ENCODE peak calls at places on chromosome 19, in six cellular contexts. B, S, F, H, U and J are unnamed samples.

GRCh38 chr19:8610041-8610927 is at the start of gene ADAMTS10:
- DNase-seq in B (peak; percentile 58), S (peak; percentile 43), F (no peak), H (peak; percentile 72), U (no peak), J (no peak)

GRCh38 chr19:46022431-46023310 is at the start of gene PGLYRP1:
- DNase-seq in B (no peak), S (no peak), F (no peak), H (peak; percentile 86), U (no peak), J (no peak)

GRCh38 chr19:46813570-46814358 is 25.4 kb upstream of the SLC1A5 start:
- DNase-seq in B (peak; percentile 66), S (no peak), F (peak; percentile 65), H (peak; percentile 84), U (no peak), J (no peak)

GRCh38 chr19:38919837-38920528 is 8.0 kb upstream of the CCER2 start:
- DNase-seq in B (no peak), S (no peak), F (no peak), H (no peak), U (no peak), J (no peak)

GRCh38 chr19:5407356-5407755 is 47.9 kb upstream of the ZNRF4 start:
- DNase-seq in B (no peak), S (no peak), F (no peak), H (no peak), U (no peak), J (no peak)

GRCh38 chr19:17332677-17333581 is 1.7 kb downstream of the ANO8 start:
- DNase-seq in B (no peak), S (no peak), F (no peak), H (no peak), U (no peak), J (peak; percentile 18)

GRCh38 chr19:39082167-39082566 is 2.0 kb upstream of the ACP7 start:
- DNase-seq in B (no peak), S (no peak), F (no peak), H (no peak), U (no peak), J (no peak)

GRCh38 chr19:3801412-3802096 is 15.4 kb upstream of the MATK start:
- DNase-seq in B (peak; percentile 52), S (peak; percentile 48), F (peak; percentile 46), H (peak; percentile 85), U (no peak), J (no peak)

GRCh38 chr19:737591-738093 is 13.3 kb upstream of the MISP start:
- DNase-seq in B (no peak), S (peak; percentile 56), F (no peak), H (peak; percentile 82), U (no peak), J (no peak)

GRCh38 chr19:5031231-5032100 is 62.6 kb downstream of the KDM4B start:
- DNase-seq in B (peak; percentile 78), S (peak; percentile 77), F (peak; percentile 80), H (peak; percentile 94), U (peak; percentile 29), J (peak; percentile 18)

GRCh38 chr19:56764296-56764695 is 76.2 kb downstream of the PEG3 start:
- DNase-seq in B (no peak), S (no peak), F (no peak), H (no peak), U (no peak), J (no peak)

GRCh38 chr19:5913739-5914357 is at the start of gene CAPS:
- DNase-seq in B (peak; percentile 54), S (no peak), F (no peak), H (peak; percentile 86), U (no peak), J (no peak)

GRCh38 chr19:20863176-20863575 is 59.9 kb upstream of the ZNF85 start:
- DNase-seq in B (no peak), S (no peak), F (no peak), H (no peak), U (no peak), J (no peak)

GRCh38 chr19:41808663-41809566 is 12.5 kb downstream of the CEACAM3 start:
- DNase-seq in B (peak; percentile 30), S (no peak), F (peak; percentile 11), H (peak; percentile 81), U (no peak), J (peak; percentile 29)

GRCh38 chr19:51091895-51092873 is 9.5 kb upstream of the KLK14 start:
- DNase-seq in B (no peak), S (no peak), F (no peak), H (no peak), U (no peak), J (no peak)

GRCh38 chr19:3372413-3372812 is 6.0 kb downstream of the NFIC start:
- DNase-seq in B (no peak), S (no peak), F (no peak), H (no peak), U (no peak), J (no peak)

GRCh38 chr19:16315825-16316505 is 8.7 kb upstream of the KLF2 start:
- DNase-seq in B (peak; percentile 70), S (no peak), F (peak; percentile 77), H (no peak), U (no peak), J (peak; percentile 94)

GRCh38 chr19:13920940-13921744 is 15.1 kb downstream of the CC2D1A start:
- DNase-seq in B (no peak), S (no peak), F (no peak), H (no peak), U (peak; percentile 33), J (no peak)

GRCh38 chr19:14472202-14472961 is 2.8 kb downstream of the PTGER1 start:
- DNase-seq in B (peak; percentile 72), S (peak; percentile 91), F (peak; percentile 67), H (peak; percentile 95), U (no peak), J (peak; percentile 41)

GRCh38 chr19:42553292-42554045 is 25.2 kb upstream of the CEACAM1 start:
- DNase-seq in B (peak; percentile 39), S (no peak), F (peak; percentile 26), H (no peak), U (no peak), J (peak; percentile 53)

GRCh38 chr19:14758816-14759215 is 19.5 kb downstream of the ADGRE2 start:
- DNase-seq in B (no peak), S (no peak), F (no peak), H (no peak), U (no peak), J (no peak)

GRCh38 chr19:4916292-4917082 is 7.2 kb downstream of the UHRF1 start:
- DNase-seq in B (no peak), S (peak; percentile 21), F (no peak), H (peak; percentile 83), U (no peak), J (peak; percentile 80)

GRCh38 chr19:4439243-4439642 is 18.4 kb downstream of the UBXN6 start:
- DNase-seq in B (no peak), S (no peak), F (no peak), H (no peak), U (no peak), J (no peak)

GRCh38 chr19:30492581-30492980 is 120.4 kb downstream of the ZNF536 start:
- DNase-seq in B (no peak), S (no peak), F (no peak), H (no peak), U (no peak), J (no peak)

GRCh38 chr19:6273701-6274601 is 5.8 kb downstream of the MLLT1 start:
- DNase-seq in B (peak; percentile 79), S (no peak), F (peak; percentile 78), H (peak; percentile 90), U (no peak), J (peak; percentile 72)

GRCh38 chr19:35029737-35030256 is 473 bp upstream of the SCN1B start:
- DNase-seq in B (no peak), S (no peak), F (no peak), H (no peak), U (no peak), J (no peak)

GRCh38 chr19:56917998-56918397 is 77.5 kb upstream of the PEG3 start:
- DNase-seq in B (no peak), S (no peak), F (no peak), H (no peak), U (no peak), J (no peak)

GRCh38 chr19:34994643-34995471 is 5.3 kb upstream of the GRAMD1A start:
- DNase-seq in B (peak; percentile 59), S (no peak), F (peak; percentile 56), H (peak; percentile 79), U (no peak), J (no peak)

GRCh38 chr19:4455742-4456565 is 1.6 kb downstream of the UBXN6 start:
- DNase-seq in B (peak; percentile 71), S (no peak), F (peak; percentile 75), H (no peak), U (no peak), J (no peak)

GRCh38 chr19:18150776-18151624 is 2.0 kb upstream of the PIK3R2 start:
- DNase-seq in B (no peak), S (no peak), F (no peak), H (no peak), U (no peak), J (no peak)

GRCh38 chr19:45428385-45429231 is 4.9 kb upstream of the ERCC1 start:
- DNase-seq in B (peak; percentile 80), S (no peak), F (peak; percentile 76), H (peak; percentile 78), U (no peak), J (no peak)

GRCh38 chr19:18453269-18454024 is 15.5 kb upstream of the ISYNA1 start:
- DNase-seq in B (no peak), S (no peak), F (no peak), H (no peak), U (no peak), J (no peak)

GRCh38 chr19:4969292-4969771 is 419 bp downstream of the KDM4B start:
- DNase-seq in B (no peak), S (no peak), F (no peak), H (no peak), U (no peak), J (no peak)

GRCh38 chr19:3690551-3691371 is 9.5 kb downstream of the PIP5K1C start:
- DNase-seq in B (no peak), S (no peak), F (no peak), H (peak; percentile 64), U (no peak), J (no peak)